ENCODE peak calls at places on chromosomes 16 and 17, in four cellular contexts. I is K562; S is CD8-positive, alpha-beta memory T cell; Y is left lung. Q is an unnamed sample.

GRCh38 chr17:83096401-83097220 is 17.2 kb downstream of the METRNL start:
- DNase-seq in I (no peak), S (no peak), Y (no peak), Q (no peak)

GRCh38 chr17:78168906-78169793 is 769 bp downstream of the SYNGR2 start:
- DNase-seq in Y (peak; percentile 65), I (peak; percentile 62), S (peak; percentile 44), Q (peak; percentile 85)

GRCh38 chr17:5286846-5287245 is 4.8 kb downstream of the RABEP1 start:
- DNase-seq in I (no peak), Y (no peak), S (no peak), Q (no peak)

GRCh38 chr17:5706835-5707234 is 122.5 kb upstream of the NLRP1 start:
- DNase-seq in S (peak; percentile 39), Y (peak; percentile 46), I (peak; percentile 54), Q (peak; percentile 77)

GRCh38 chr17:55210292-55210691 is 54.5 kb upstream of the HLF start:
- DNase-seq in Y (no peak), I (no peak), S (no peak), Q (no peak)

GRCh38 chr16:2518823-2519710 is 1.1 kb upstream of the AMDHD2 start:
- DNase-seq in I (no peak), S (no peak), Y (no peak), Q (no peak)

GRCh38 chr16:69315486-69316311 is 4.5 kb downstream of the VPS4A start:
- DNase-seq in S (no peak), Y (no peak), I (no peak), Q (peak; percentile 11)

GRCh38 chr16:13480801-13481200 is 439.2 kb upstream of the ERCC4 start:
- DNase-seq in I (no peak), Y (no peak), S (no peak), Q (no peak)

GRCh38 chr16:4369006-4369766 is 2.5 kb upstream of the VASN start:
- DNase-seq in I (no peak), S (no peak), Y (no peak), Q (no peak)

GRCh38 chr16:66515543-66516171 is 34.3 kb downstream of the TK2 start:
- DNase-seq in Y (no peak), I (peak; percentile 37), S (no peak), Q (peak; percentile 46)

GRCh38 chr17:53516643-53517042 is 306.1 kb upstream of the KIF2B start:
- DNase-seq in Y (no peak), S (no peak), I (no peak), Q (no peak)

GRCh38 chr17:50424246-50425000 is 1.6 kb upstream of the ACSF2 start:
- DNase-seq in S (no peak), I (no peak), Y (no peak), Q (no peak)

GRCh38 chr16:64468515-64469090 is 653.3 kb downstream of the CDH11 start:
- DNase-seq in S (no peak), Y (no peak), I (no peak), Q (no peak)

GRCh38 chr17:75032896-75033294 is 13.9 kb downstream of the ATP5PD start:
- DNase-seq in S (no peak), Y (no peak), I (no peak), Q (no peak)

GRCh38 chr16:73916839-73917594 is 379.6 kb upstream of the PSMD7 start:
- DNase-seq in Y (no peak), I (no peak), S (no peak), Q (no peak)

GRCh38 chr17:67628580-67629013 is 89.1 kb upstream of the NOL11 start:
- DNase-seq in S (no peak), Y (peak; percentile 69), I (peak; percentile 29), Q (no peak)

GRCh38 chr17:22464041-22464440 is 771.7 kb downstream of the KCNJ18 start:
- DNase-seq in S (no peak), I (no peak), Y (no peak), Q (no peak)
- H3K9me3 ChIP-seq in S (no peaks in the 10 kb centered on the region), I (no peaks in the 10 kb centered on the region), Y (no peaks in the 10 kb centered on the region), Q (no peaks in the 10 kb centered on the region)

DNA sequence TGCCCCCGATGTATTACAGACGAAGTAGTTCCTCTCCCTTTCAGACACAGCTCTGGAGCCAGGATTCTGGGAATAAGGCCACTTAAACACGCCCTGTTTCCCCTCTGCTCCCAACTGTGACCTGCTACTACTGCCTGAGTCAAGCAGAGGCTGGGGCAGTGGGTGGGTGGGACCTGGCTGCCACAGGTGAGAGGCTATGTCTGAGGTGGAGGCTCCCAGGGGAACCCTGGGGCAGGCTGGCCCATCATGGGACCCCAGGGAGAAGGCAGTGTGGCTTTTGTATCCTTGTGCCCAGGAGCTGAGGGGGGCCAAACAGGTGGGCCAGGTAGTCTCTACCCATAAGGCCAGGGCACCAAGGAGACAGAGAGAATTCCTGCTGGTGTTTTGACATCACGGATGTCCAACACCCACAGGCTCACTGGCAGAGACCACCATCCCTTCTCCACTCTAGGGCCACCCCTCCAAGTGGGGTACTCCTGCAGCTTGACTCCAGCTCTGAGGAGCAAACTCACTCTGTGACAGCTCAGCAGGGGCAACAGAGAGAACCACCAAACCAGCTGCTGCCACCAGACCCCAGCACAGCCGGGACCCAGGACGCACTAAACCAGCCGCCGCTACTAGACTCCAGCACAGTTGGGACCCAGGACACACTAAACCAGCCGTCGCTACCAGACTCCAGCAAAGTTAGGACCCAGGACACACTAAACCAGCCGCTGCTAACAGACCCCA is 105.3 kb upstream of the SMURF2 start:
- DNase-seq in Y (no peak), S (no peak), I (no peak), Q (no peak)
- H3K27ac ChIP-seq in Y (no peak overlapping the region), S (no peak overlapping the region), I (no peak overlapping the region), Q (no peak overlapping the region)

GRCh38 chr17:40097931-40098845 is 2.2 kb downstream of the NR1D1 start:
- DNase-seq in S (no peak), I (no peak), Y (peak; percentile 86), Q (no peak)

GRCh38 chr17:40098846-40099626 is 1.4 kb downstream of the NR1D1 start:
- DNase-seq in Y (peak; percentile 99), I (peak; percentile 99), S (peak; percentile 99), Q (peak; percentile 100)

GRCh38 chr17:40100419-40100668 is at the start of gene NR1D1:
- DNase-seq in Y (no peak), S (no peak), I (no peak), Q (no peak)

GRCh38 chr17:40100669-40101366 is 429 bp upstream of the NR1D1 start:
- DNase-seq in I (peak; percentile 88), S (peak; percentile 82), Y (peak; percentile 98), Q (peak; percentile 99)

DNA sequence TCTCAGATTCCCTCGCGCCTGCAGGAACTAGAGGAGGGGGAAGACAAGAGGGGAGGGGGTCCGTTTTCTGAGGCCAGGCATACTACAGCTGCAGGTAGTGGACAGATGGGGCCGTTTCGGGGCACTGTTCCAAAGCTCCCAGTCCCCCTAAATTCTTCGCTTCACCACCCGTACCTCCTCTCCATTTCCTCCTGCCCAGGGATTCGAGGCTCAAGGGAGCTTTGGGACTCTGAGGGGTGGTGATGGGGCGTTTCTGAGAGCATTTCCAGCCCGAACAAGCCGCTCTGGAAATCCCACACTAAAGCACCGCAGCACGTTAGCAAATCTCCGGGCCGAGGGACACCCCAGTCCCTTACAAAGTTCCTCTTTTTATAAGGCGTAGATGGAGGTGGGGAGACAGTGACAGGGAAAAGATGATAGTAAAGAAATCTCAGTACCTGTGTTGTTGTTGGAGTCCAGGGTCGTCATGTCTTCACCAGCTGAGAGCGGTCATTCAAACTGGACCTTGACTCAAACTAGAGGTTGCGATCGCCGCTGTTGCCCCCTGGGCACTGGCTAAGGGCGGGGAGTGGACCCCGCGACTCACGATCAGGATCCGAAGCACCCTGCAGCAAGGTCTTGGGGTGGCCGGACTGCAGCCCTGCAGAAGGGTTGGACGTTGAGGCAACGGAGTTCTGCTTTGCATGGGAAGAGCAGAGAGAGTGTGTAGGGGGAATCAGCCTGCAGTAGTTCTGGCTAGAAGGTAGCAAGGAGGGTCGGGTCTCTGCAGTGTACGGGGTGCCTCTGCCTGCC is 566 bp downstream of the NR1D1 start:
- DNase-seq in I (no peak), Y (no peak), S (no peak), Q (no peak)
- H3K4me1 ChIP-seq in I (peaks cover 45% of the 10 kb centered on the region), Y (peaks cover 97% of the 10 kb centered on the region), S (peaks cover 88% of the 10 kb centered on the region), Q (peaks cover 43% of the 10 kb centered on the region)

DNA sequence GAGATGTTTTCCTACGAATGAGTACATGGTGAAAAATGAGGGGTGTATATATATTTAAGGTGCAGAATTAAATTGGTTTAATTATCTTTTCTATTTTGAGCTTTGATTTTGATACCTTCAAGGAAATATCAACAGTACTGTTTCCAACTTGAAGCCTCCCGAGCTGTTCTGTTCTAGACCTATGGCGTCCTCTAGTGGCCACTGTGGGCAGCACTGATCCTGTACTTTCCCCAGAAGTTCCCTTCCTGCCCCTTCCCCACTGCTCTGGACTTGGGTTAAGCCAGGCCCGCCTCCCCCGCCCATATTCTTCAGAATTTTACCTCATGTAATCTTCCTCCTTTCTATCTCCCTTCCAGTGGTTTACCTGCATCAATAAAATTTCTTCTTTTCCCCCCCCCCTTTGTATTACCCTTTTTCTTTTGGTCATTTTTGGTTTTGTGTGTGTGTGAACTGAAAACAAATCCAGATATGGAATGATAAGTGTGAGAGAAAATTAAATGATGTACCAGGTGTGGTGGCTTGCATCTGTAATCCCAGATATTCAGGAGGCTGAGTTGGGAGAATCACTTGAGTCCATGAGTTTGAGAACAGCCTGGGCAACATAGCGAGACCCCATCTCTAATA is 1643.5 kb downstream of the TP53TG3F start:
- DNase-seq in S (no peak), Y (no peak), I (peak; percentile 9), Q (no peak)
- H3K9me3 ChIP-seq in S (no peaks in the 10 kb centered on the region), Y (no peaks in the 10 kb centered on the region), I (no peaks in the 10 kb centered on the region), Q (no peaks in the 10 kb centered on the region)

GRCh38 chr17:76500074-76500744 is 1.0 kb downstream of the RHBDF2 start:
- DNase-seq in Y (no peak), I (no peak), S (no peak), Q (no peak)

GRCh38 chr17:76501018-76501826 is at the start of gene RHBDF2:
- DNase-seq in I (peak; percentile 97), Y (peak; percentile 94), S (peak; percentile 94), Q (peak; percentile 98)

GRCh38 chr17:76502326-76503211 is 1.3 kb upstream of the RHBDF2 start:
- DNase-seq in I (no peak), Y (no peak), S (no peak), Q (no peak)

GRCh38 chr17:76500745-76501017 is 542 bp downstream of the RHBDF2 start:
- DNase-seq in I (no peak), Y (no peak), S (no peak), Q (no peak)

GRCh38 chr17:76501827-76502307 is 644 bp upstream of the RHBDF2 start:
- DNase-seq in Y (no peak), S (no peak), I (no peak), Q (no peak)
- H3K27ac ChIP-seq in Y (peak overlapping the region; percentile 87), S (peak overlapping the region; percentile 51), I (peak overlapping the region; percentile 38), Q (peak overlapping the region; percentile 82)

GRCh38 chr17:44097110-44097810 is 26.2 kb downstream of the HDAC5 start:
- DNase-seq in Y (no peak), I (peak; percentile 35), S (no peak), Q (no peak)

GRCh38 chr17:44093231-44093900 is 22.8 kb downstream of the G6PC3 start:
- DNase-seq in Y (no peak), I (no peak), S (no peak), Q (no peak)

GRCh38 chr17:44095647-44096496 is 25.3 kb downstream of the G6PC3 start:
- DNase-seq in Y (peak; percentile 75), S (no peak), I (peak; percentile 86), Q (peak; percentile 58)

GRCh38 chr17:44094701-44095387 is 24.3 kb downstream of the G6PC3 start:
- DNase-seq in S (no peak), Y (no peak), I (no peak), Q (no peak)

GRCh38 chr17:44095388-44095646 is 24.8 kb downstream of the G6PC3 start:
- DNase-seq in S (no peak), I (no peak), Y (no peak), Q (no peak)
- H3K4me1 ChIP-seq in S (peaks cover 8% of the 10 kb centered on the region), I (peaks cover 33% of the 10 kb centered on the region), Y (peaks cover 48% of the 10 kb centered on the region), Q (no peaks in the 10 kb centered on the region)

Q was measured in Peyer's patch.